ENCODE peak calls at places on chromosomes 2 and 18, in seven cellular contexts. Y, K, U, F, T, S and I are unnamed samples.

GRCh38 chr2:106108791-106109190 is 85.3 kb downstream of the UXS1 start:
- DNase-seq in T (no peak), S (no peak), U (no peak), Y (no peak), F (no peak), K (no peak), I (no peak)

GRCh38 chr18:9612989-9613388 is 1.4 kb downstream of the PPP4R1 start:
- DNase-seq in S (no peak), U (no peak), T (no peak), K (no peak), F (no peak), Y (no peak), I (no peak)

GRCh38 chr2:71935291-71935848 is 212.3 kb downstream of the CYP26B1 start:
- DNase-seq in S (peak; percentile 91), U (peak; percentile 98), Y (no peak), K (peak; percentile 88), T (no peak), F (peak; percentile 87), I (no peak)

GRCh38 chr2:240327566-240327965 is 107.9 kb upstream of the GPC1 start:
- DNase-seq in S (peak; percentile 45), U (no peak), T (no peak), K (no peak), F (no peak), Y (no peak), I (no peak)

GRCh38 chr2:230254152-230254881 is 28.8 kb downstream of the SP140 start:
- DNase-seq in K (no peak), U (no peak), Y (no peak), F (no peak), S (no peak), T (no peak), I (no peak)

GRCh38 chr2:140589273-140589672 is 1541.5 kb downstream of the LRP1B start:
- DNase-seq in K (no peak), F (peak; percentile 5), T (no peak), Y (no peak), S (no peak), U (no peak), I (no peak)

GRCh38 chr2:36683002-36683401 is 13.5 kb upstream of the VIT start:
- DNase-seq in Y (no peak), K (no peak), T (no peak), S (no peak), F (no peak), U (no peak), I (no peak)

GRCh38 chr2:50613161-50613560 is 418.8 kb downstream of the NRXN1 start:
- DNase-seq in T (no peak), K (no peak), Y (peak; percentile 80), U (no peak), S (no peak), F (no peak), I (no peak)

GRCh38 chr18:63553117-63553516 is 10.9 kb downstream of the SERPINB12 start:
- DNase-seq in K (no peak), S (no peak), Y (peak; percentile 62), F (peak; percentile 65), T (no peak), U (peak; percentile 95), I (no peak)

GRCh38 chr2:42116195-42117181 is 52.7 kb upstream of the EML4 start:
- DNase-seq in K (no peak), U (peak; percentile 72), Y (peak; percentile 70), F (peak; percentile 78), T (no peak), S (no peak), I (no peak)

GRCh38 chr18:31241900-31242409 is 76.0 kb upstream of the DSG1 start:
- DNase-seq in F (peak; percentile 1), S (no peak), K (no peak), U (no peak), Y (peak; percentile 16), T (no peak), I (no peak)

GRCh38 chr2:162888641-162889040 is 50.1 kb upstream of the KCNH7 start:
- DNase-seq in K (no peak), T (no peak), Y (no peak), F (peak; percentile 2), U (peak; percentile 18), S (no peak), I (no peak)

GRCh38 chr2:237390235-237390634 is 23.7 kb downstream of the COL6A3 start:
- DNase-seq in T (no peak), F (no peak), Y (no peak), U (no peak), S (no peak), K (no peak), I (no peak)

GRCh38 chr2:24105816-24106215 is 17.3 kb downstream of the PFN4 start:
- DNase-seq in K (no peak), F (peak; percentile 45), T (no peak), U (peak; percentile 40), S (no peak), Y (no peak), I (no peak)

GRCh38 chr2:136185991-136186771 is 68.2 kb upstream of the CXCR4 start:
- DNase-seq in F (no peak), T (no peak), S (no peak), K (no peak), Y (no peak), U (peak; percentile 8), I (no peak)

GRCh38 chr2:94879982-94880377 is 8.8 kb downstream of the TEKT4 start:
- DNase-seq in U (no peak), T (no peak), S (peak; percentile 61), F (no peak), Y (no peak), K (no peak), I (no peak)

GRCh38 chr2:98508690-98509054 is 64.0 kb downstream of the INPP4A start:
- DNase-seq in Y (peak; percentile 73), T (peak; percentile 16), K (peak; percentile 75), U (no peak), S (peak; percentile 82), F (peak; percentile 96), I (no peak)

GRCh38 chr2:191783416-191783815 is 63.5 kb downstream of the CAVIN2 start:
- DNase-seq in K (no peak), Y (no peak), F (no peak), S (no peak), U (no peak), T (no peak), I (no peak)

GRCh38 chr2:217946071-217946470 is 56.7 kb downstream of the TNS1 start:
- DNase-seq in F (no peak), T (no peak), Y (no peak), K (no peak), U (no peak), S (no peak), I (no peak)

GRCh38 chr2:165074323-165074722 is 119.0 kb upstream of the SLC38A11 start:
- DNase-seq in S (no peak), F (no peak), T (no peak), U (no peak), K (no peak), Y (no peak), I (no peak)

GRCh38 chr18:3455938-3456685 is 6.1 kb downstream of the TGIF1 start:
- DNase-seq in T (no peak), S (no peak), Y (peak; percentile 54), F (peak; percentile 59), U (peak; percentile 72), K (no peak), I (no peak)

GRCh38 chr2:8821276-8822217 is 15.9 kb downstream of the KIDINS220 start:
- DNase-seq in U (peak; percentile 83), S (no peak), F (peak; percentile 85), K (peak; percentile 61), Y (peak; percentile 56), T (no peak), I (no peak)

GRCh38 chr18:68796936-68797690 is 767 bp upstream of the CCDC102B start:
- DNase-seq in U (peak; percentile 66), K (peak; percentile 33), S (no peak), F (peak; percentile 83), Y (peak; percentile 83), T (no peak), I (no peak)

GRCh38 chr2:127453392-127454171 is 35.4 kb downstream of the PROC start:
- DNase-seq in S (no peak), U (no peak), K (no peak), F (peak; percentile 21), T (no peak), Y (no peak), I (no peak)

GRCh38 chr2:14941151-14941631 is 308.7 kb downstream of the LRATD1 start:
- DNase-seq in S (no peak), U (peak; percentile 1), Y (peak; percentile 11), F (no peak), K (no peak), T (no peak), I (no peak)

GRCh38 chr18:62177271-62177670 is 9.6 kb downstream of the PIGN start:
- DNase-seq in S (no peak), T (no peak), F (no peak), Y (no peak), K (no peak), U (no peak), I (no peak)

GRCh38 chr2:181971032-181971431 is 14.6 kb upstream of the PPP1R1C start:
- DNase-seq in U (no peak), K (no peak), S (no peak), Y (no peak), F (no peak), T (no peak), I (no peak)

GRCh38 chr2:20781656-20782265 is 41.1 kb downstream of the LDAH start:
- DNase-seq in U (peak; percentile 32), S (no peak), F (peak; percentile 36), K (no peak), T (no peak), Y (peak; percentile 7), I (no peak)

GRCh38 chr18:54717673-54718435 is 110.4 kb upstream of the RAB27B start:
- DNase-seq in Y (no peak), U (no peak), S (no peak), T (peak; percentile 22), K (no peak), F (peak; percentile 23), I (no peak)

DNA sequence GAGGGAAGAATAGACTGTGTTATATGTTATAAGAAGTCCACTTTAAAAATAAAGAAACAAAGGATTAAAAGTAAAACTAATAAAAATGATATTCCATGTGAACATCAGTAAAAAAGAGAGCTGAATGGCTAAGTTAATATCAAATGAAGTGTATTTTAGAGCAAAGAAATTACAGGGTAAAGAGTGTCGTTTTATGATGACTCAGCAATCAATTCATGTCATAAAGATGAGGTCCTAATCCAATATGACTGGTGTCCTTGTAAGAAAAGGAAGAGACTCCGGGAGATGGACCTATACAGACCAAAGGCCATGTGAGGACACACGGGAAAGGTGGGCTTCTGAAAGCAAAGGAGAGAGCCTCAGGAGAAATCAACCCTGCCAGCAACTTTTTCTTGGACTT is 615.5 kb upstream of the KLHL29 start:
- DNase-seq in K (no peak), S (no peak), T (no peak), U (no peak), F (no peak), Y (no peak), I (no peak)
- H3K9me3 ChIP-seq in K (no peaks in the 10 kb centered on the region), S (no peaks in the 10 kb centered on the region), T (no peaks in the 10 kb centered on the region), U (no peaks in the 10 kb centered on the region), F (no peaks in the 10 kb centered on the region), Y (peaks cover 4% of the 10 kb centered on the region), I (no peaks in the 10 kb centered on the region)

GRCh38 chr2:11055816-11056215 is 99.5 kb upstream of the SLC66A3 start:
- DNase-seq in K (no peak), Y (no peak), U (no peak), F (no peak), T (no peak), S (no peak), I (no peak)
- H3K9me3 ChIP-seq in K (no peaks in the 10 kb centered on the region), Y (no peaks in the 10 kb centered on the region), U (no peaks in the 10 kb centered on the region), F (no peaks in the 10 kb centered on the region), T (peaks cover 7% of the 10 kb centered on the region), S (no peaks in the 10 kb centered on the region), I (peaks cover under 1% of the 10 kb centered on the region)

GRCh38 chr2:196130039-196130825 is 41.1 kb downstream of the STK17B start:
- DNase-seq in U (no peak), K (no peak), S (no peak), Y (no peak), T (no peak), F (no peak), I (no peak)
- H3K9me3 ChIP-seq in U (no peaks in the 10 kb centered on the region), K (peaks cover 23% of the 10 kb centered on the region), S (peaks cover 14% of the 10 kb centered on the region), Y (peaks cover 34% of the 10 kb centered on the region), T (peaks cover 61% of the 10 kb centered on the region), F (no peaks in the 10 kb centered on the region), I (peaks cover 3% of the 10 kb centered on the region)

GRCh38 chr2:102549027-102549426 is 70.3 kb upstream of the SLC9A2 start:
- DNase-seq in U (no peak), F (no peak), Y (no peak), T (no peak), S (no peak), K (no peak), I (no peak)
- H3K9me3 ChIP-seq in U (no peaks in the 10 kb centered on the region), F (no peaks in the 10 kb centered on the region), Y (no peaks in the 10 kb centered on the region), T (peaks cover 17% of the 10 kb centered on the region), S (no peaks in the 10 kb centered on the region), K (no peaks in the 10 kb centered on the region), I (peaks cover 3% of the 10 kb centered on the region)